ENCODE peak calls at places on chromosomes 7 and 10, in four cellular contexts. B, P, N and R are unnamed samples. For H3K4me1, the result is how much of the 10 kb centered on the place peaks cover.

GRCh38 chr7:124992881-124993562 is 63.4 kb upstream of the POT1 start:
- DNase-seq in P (peak), B (peak), N (no peak), R (no peak)

GRCh38 chr10:93554760-93555432 is 11.6 kb upstream of the FFAR4 start:
- DNase-seq in P (peak), N (peak), B (peak), R (peak)

GRCh38 chr7:19020062-19020461 is 97.4 kb downstream of the TWIST1 start:
- DNase-seq in P (peak), N (no peak), B (peak), R (no peak)

GRCh38 chr7:135320277-135320676 is 86.6 kb downstream of the STRA8 start:
- DNase-seq in B (no peak), N (peak), P (peak), R (peak)

GRCh38 chr7:106329971-106330733 is 45.4 kb upstream of the NAMPT start:
- DNase-seq in P (peak), B (no peak), N (no peak), R (no peak)

GRCh38 chr7:137935849-137936508 is 65.9 kb downstream of the CREB3L2 start:
- DNase-seq in P (peak), N (peak), B (no peak), R (no peak)

GRCh38 chr10:21912583-21912982 is 90.9 kb downstream of the DNAJC1 start:
- DNase-seq in B (no peak), P (no peak), N (no peak), R (no peak)

GRCh38 chr10:60430017-60430416 is 40.3 kb upstream of the ANK3 start:
- DNase-seq in B (no peak), N (no peak), P (peak), R (no peak)

GRCh38 chr10:132422931-132423813 is 26.2 kb downstream of the PWWP2B start:
- DNase-seq in P (no peak), B (no peak), N (no peak), R (no peak)

GRCh38 chr7:42677751-42678231 is 234.1 kb downstream of the C7orf25 start:
- DNase-seq in P (peak), N (no peak), B (no peak), R (no peak)

GRCh38 chr10:104993085-104993484 is 352.0 kb downstream of the SORCS3 start:
- DNase-seq in P (no peak), N (no peak), B (no peak), R (no peak)

GRCh38 chr10:101291254-101292193 is 62.3 kb upstream of the LBX1 start:
- DNase-seq in P (no peak), B (no peak), N (peak), R (peak)

GRCh38 chr7:114988755-114989154 is 66.9 kb downstream of the MDFIC start:
- DNase-seq in P (peak), N (peak), B (no peak), R (peak)

GRCh38 chr10:21754410-21755011 is 220.5 kb downstream of the MLLT10 start:
- DNase-seq in N (no peak), P (no peak), B (no peak), R (no peak)

GRCh38 chr7:1447112-1447511 is 12.2 kb downstream of the MICALL2 start:
- DNase-seq in N (no peak), B (no peak), P (no peak), R (no peak)
- H3K4me1 ChIP-seq in N (under half), B (under half), P (under half), R (under half)

GRCh38 chr10:43304079-43304686 is 37.3 kb upstream of the RASGEF1A start:
- DNase-seq in B (no peak), N (no peak), P (no peak), R (no peak)
- H3K4me3 ChIP-seq in B (peak), N (peak), P (peak), R (peak)

GRCh38 chr7:116786791-116787443 is 75.5 kb upstream of the CAPZA2 start:
- DNase-seq in N (no peak), P (peak), B (peak), R (no peak)
- TF ChIP-seq CTCF in N (no peak), P (peak), B (no peak), R (peak)

GRCh38 chr10:89515031-89515841 is 20.2 kb downstream of the SLC16A12 start:
- DNase-seq in N (no peak), P (peak), B (no peak), R (no peak)

GRCh38 chr10:89520711-89521110 is 14.7 kb downstream of the SLC16A12 start:
- DNase-seq in B (no peak), P (no peak), N (no peak), R (no peak)

GRCh38 chr10:89516149-89516832 is 19.1 kb downstream of the SLC16A12 start:
- DNase-seq in P (peak), B (no peak), N (peak), R (peak)

GRCh38 chr10:89518876-89519842 is 16.2 kb downstream of the SLC16A12 start:
- DNase-seq in P (no peak), N (no peak), B (no peak), R (peak)

GRCh38 chr10:89518108-89518507 is 17.3 kb downstream of the SLC16A12 start:
- DNase-seq in N (no peak), B (no peak), P (no peak), R (peak)
- H3K4me1 ChIP-seq in N (under half), B (under half), P (under half), R (half or more)

GRCh38 chr7:109246330-109247077 is 676.8 kb downstream of the DNAJB9 start:
- DNase-seq in B (peak), P (peak), N (no peak), R (no peak)
- H3K4me3 ChIP-seq in B (peak), P (no peak), N (no peak), R (no peak)

DNA sequence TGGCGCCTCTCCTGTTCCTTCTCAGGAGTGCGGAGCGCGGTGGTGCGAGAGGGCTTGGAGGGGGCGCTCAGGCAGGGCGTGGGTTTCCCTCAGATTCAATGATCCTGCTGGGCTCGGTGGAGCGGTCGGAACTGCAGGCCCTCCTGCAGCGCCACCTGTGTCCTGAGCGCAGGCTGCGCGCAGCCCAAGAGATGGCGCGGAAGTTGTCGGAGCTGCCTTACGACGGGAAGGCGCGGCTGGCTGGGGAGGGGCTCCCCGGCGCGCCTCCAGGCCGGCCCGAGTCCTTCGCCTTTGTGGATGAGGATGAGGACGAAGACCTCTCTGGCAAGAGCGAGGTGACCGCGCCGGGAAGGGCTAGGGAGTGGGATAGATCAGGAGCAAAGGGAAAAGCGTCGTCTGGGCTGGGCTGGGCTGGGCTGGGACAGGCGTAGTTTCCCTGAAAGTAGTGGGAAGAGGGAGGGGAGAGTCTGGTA is 17.0 kb downstream of the FAM131B start:
- DNase-seq in N (peak), P (peak), B (peak), R (peak)
- TF ChIP-seq CTCF in N (peak), P (peak), B (peak), R (peak)

GRCh38 chr10:58348571-58349033 is 13.8 kb downstream of the UBE2D1 start:
- DNase-seq in B (no peak), P (no peak), N (no peak), R (no peak)

GRCh38 chr10:58352956-58353610 is 18.3 kb downstream of the UBE2D1 start:
- DNase-seq in N (no peak), P (no peak), B (no peak), R (no peak)

GRCh38 chr10:58350619-58351323 is 16.0 kb downstream of the UBE2D1 start:
- DNase-seq in B (no peak), P (no peak), N (no peak), R (no peak)

GRCh38 chr10:58350023-58350422 is 15.2 kb downstream of the UBE2D1 start:
- DNase-seq in P (no peak), N (no peak), B (no peak), R (no peak)

GRCh38 chr10:58351616-58352578 is 17.1 kb downstream of the UBE2D1 start:
- DNase-seq in N (no peak), B (no peak), P (no peak), R (no peak)
- H3K4me1 ChIP-seq in N (under half), B (under half), P (under half), R (half or more)